ENCODE peak calls at places on chromosomes 12 and 14, in nine cellular contexts. R, K, O, N, J, W, X, B and V are unnamed samples.

GRCh38 chr14:44453433-44454171 is 53.5 kb downstream of the FSCB start:
- DNase-seq in R (peak; percentile 47), K (no peak), O (no peak), N (no peak), J (no peak), W (no peak), X (peak; percentile 71), B (no peak), V (peak; percentile 88)

GRCh38 chr14:84390010-84390409 is 1139.9 kb upstream of the FLRT2 start:
- DNase-seq in R (no peak), K (no peak), O (no peak), N (no peak), J (no peak), W (no peak), X (no peak), B (no peak), V (no peak)

GRCh38 chr12:4091001-4091789 is 182.4 kb upstream of the CCND2 start:
- DNase-seq in R (no peak), K (peak; percentile 41), O (no peak), N (peak; percentile 4), J (no peak), W (no peak), X (no peak), B (no peak), V (no peak)

GRCh38 chr12:127619869-127620769 is 646.9 kb upstream of the TMEM132C start:
- DNase-seq in R (no peak), K (no peak), O (no peak), N (no peak), J (peak; percentile 21), W (no peak), X (peak; percentile 68), B (no peak), V (no peak)

GRCh38 chr14:54803396-54803795 is 99.2 kb downstream of the GCH1 start:
- DNase-seq in R (no peak), K (no peak), O (no peak), N (no peak), J (no peak), W (no peak), X (no peak), B (no peak), V (no peak)

GRCh38 chr12:81610955-81611889 is 147.9 kb downstream of the PPFIA2 start:
- DNase-seq in R (peak; percentile 4), K (peak; percentile 14), O (no peak), N (peak; percentile 11), J (no peak), W (no peak), X (peak; percentile 56), B (no peak), V (no peak)

GRCh38 chr12:119115296-119115905 is 63.3 kb upstream of the HSPB8 start:
- DNase-seq in R (peak; percentile 18), K (peak; percentile 14), O (no peak), N (peak; percentile 37), J (no peak), W (no peak), X (peak; percentile 80), B (peak; percentile 3), V (peak; percentile 26)

GRCh38 chr12:12278899-12279298 is 12.1 kb upstream of the LRP6 start:
- DNase-seq in R (peak; percentile 26), K (no peak), O (no peak), N (no peak), J (no peak), W (no peak), X (no peak), B (no peak), V (no peak)

GRCh38 chr14:49989980-49990379 is 97.1 kb downstream of the ARF6 start:
- DNase-seq in R (no peak), K (no peak), O (no peak), N (no peak), J (no peak), W (no peak), X (no peak), B (no peak), V (no peak)

GRCh38 chr14:89607453-89607852 is 190.4 kb upstream of the FOXN3 start:
- DNase-seq in R (no peak), K (no peak), O (no peak), N (no peak), J (no peak), W (no peak), X (no peak), B (no peak), V (no peak)

GRCh38 chr12:65470261-65470660 is 191.8 kb downstream of the MSRB3 start:
- DNase-seq in R (no peak), K (no peak), O (no peak), N (no peak), J (no peak), W (no peak), X (peak; percentile 40), B (no peak), V (no peak)

GRCh38 chr12:8780389-8780788 is 42.0 kb upstream of the A2ML1 start:
- DNase-seq in R (peak; percentile 28), K (peak; percentile 7), O (peak; percentile 16), N (peak; percentile 53), J (no peak), W (no peak), X (peak; percentile 40), B (no peak), V (no peak)